ENCODE peak calls at places on chromosomes 7 and 10, in six cellular contexts. One of them, this sample, is unnamed.

GRCh38 chr10:15369642-15370211 is 1.4 kb downstream of the FAM171A1 start:
- DNase-seq in SJSA1: no peak
- DNase-seq in fibroblast of lung: no peak
- DNase-seq in naive thymus-derived CD4-positive, alpha-beta T cell: no peak
- DNase-seq in CD8-positive, alpha-beta memory T cell: no peak
- DNase-seq in MM.1S: no peak
- DNase-seq in this sample: no peak

GRCh38 chr10:905503-905902 is 26.0 kb downstream of the LARP4B start:
- DNase-seq in CD8-positive, alpha-beta memory T cell: no peak
- DNase-seq in naive thymus-derived CD4-positive, alpha-beta T cell: no peak
- DNase-seq in fibroblast of lung: peak; percentile 30
- DNase-seq in SJSA1: no peak
- DNase-seq in MM.1S: no peak
- DNase-seq in this sample: no peak

GRCh38 chr10:68506406-68506805 is 20.9 kb downstream of the SLC25A16 start:
- DNase-seq in naive thymus-derived CD4-positive, alpha-beta T cell: no peak
- DNase-seq in MM.1S: no peak
- DNase-seq in CD8-positive, alpha-beta memory T cell: no peak
- DNase-seq in fibroblast of lung: peak; percentile 8
- DNase-seq in SJSA1: no peak
- DNase-seq in this sample: no peak

GRCh38 chr10:131739201-131739600 is 161.6 kb upstream of the PPP2R2D start:
- DNase-seq in fibroblast of lung: no peak
- DNase-seq in SJSA1: no peak
- DNase-seq in MM.1S: no peak
- DNase-seq in naive thymus-derived CD4-positive, alpha-beta T cell: no peak
- DNase-seq in CD8-positive, alpha-beta memory T cell: no peak
- DNase-seq in this sample: no peak

GRCh38 chr10:47361293-47361692 is 13.1 kb downstream of the RBP3 start:
- DNase-seq in fibroblast of lung: peak; percentile 39
- DNase-seq in SJSA1: peak; percentile 64
- DNase-seq in naive thymus-derived CD4-positive, alpha-beta T cell: no peak
- DNase-seq in MM.1S: peak; percentile 18
- DNase-seq in CD8-positive, alpha-beta memory T cell: no peak
- DNase-seq in this sample: no peak

GRCh38 chr7:159063046-159063840 is 81.4 kb downstream of the VIPR2 start:
- DNase-seq in MM.1S: no peak
- DNase-seq in SJSA1: no peak
- DNase-seq in CD8-positive, alpha-beta memory T cell: no peak
- DNase-seq in fibroblast of lung: no peak
- DNase-seq in naive thymus-derived CD4-positive, alpha-beta T cell: no peak
- DNase-seq in this sample: no peak

GRCh38 chr7:151700621-151701185 is 176.2 kb downstream of the PRKAG2 start:
- DNase-seq in CD8-positive, alpha-beta memory T cell: no peak
- DNase-seq in naive thymus-derived CD4-positive, alpha-beta T cell: no peak
- DNase-seq in fibroblast of lung: peak; percentile 42
- DNase-seq in MM.1S: no peak
- DNase-seq in SJSA1: peak; percentile 64
- DNase-seq in this sample: no peak

GRCh38 chr10:104680467-104681401 is 39.6 kb downstream of the SORCS3 start:
- DNase-seq in SJSA1: no peak
- DNase-seq in fibroblast of lung: no peak
- DNase-seq in MM.1S: no peak
- DNase-seq in CD8-positive, alpha-beta memory T cell: no peak
- DNase-seq in naive thymus-derived CD4-positive, alpha-beta T cell: no peak
- DNase-seq in this sample: no peak

GRCh38 chr7:35004531-35005096 is 32.7 kb downstream of the DPY19L1 start:
- DNase-seq in MM.1S: no peak
- DNase-seq in SJSA1: peak; percentile 66
- DNase-seq in CD8-positive, alpha-beta memory T cell: no peak
- DNase-seq in fibroblast of lung: peak; percentile 7
- DNase-seq in naive thymus-derived CD4-positive, alpha-beta T cell: no peak
- DNase-seq in this sample: no peak

GRCh38 chr10:114749545-114749944 is 72.0 kb upstream of the FHIP2A start:
- DNase-seq in MM.1S: no peak
- DNase-seq in naive thymus-derived CD4-positive, alpha-beta T cell: no peak
- DNase-seq in fibroblast of lung: no peak
- DNase-seq in SJSA1: no peak
- DNase-seq in CD8-positive, alpha-beta memory T cell: no peak
- DNase-seq in this sample: no peak

GRCh38 chr10:11162828-11163599 is 145.3 kb downstream of the CELF2 start:
- DNase-seq in MM.1S: peak; percentile 95
- DNase-seq in SJSA1: no peak
- DNase-seq in fibroblast of lung: no peak
- DNase-seq in CD8-positive, alpha-beta memory T cell: peak; percentile 71
- DNase-seq in naive thymus-derived CD4-positive, alpha-beta T cell: peak; percentile 92
- DNase-seq in this sample: peak; percentile 92

GRCh38 chr7:93327006-93327633 is 95.0 kb downstream of the VPS50 start:
- DNase-seq in CD8-positive, alpha-beta memory T cell: no peak
- DNase-seq in naive thymus-derived CD4-positive, alpha-beta T cell: no peak
- DNase-seq in fibroblast of lung: peak; percentile 86
- DNase-seq in SJSA1: peak; percentile 45
- DNase-seq in MM.1S: no peak
- DNase-seq in this sample: no peak

GRCh38 chr7:80346704-80347103 is 165.2 kb downstream of the GNAT3 start:
- DNase-seq in fibroblast of lung: peak; percentile 28
- DNase-seq in SJSA1: no peak
- DNase-seq in naive thymus-derived CD4-positive, alpha-beta T cell: no peak
- DNase-seq in MM.1S: no peak
- DNase-seq in CD8-positive, alpha-beta memory T cell: no peak
- DNase-seq in this sample: no peak

GRCh38 chr10:132774179-132774904 is 11.6 kb downstream of the NKX6-2 start:
- DNase-seq in SJSA1: no peak
- DNase-seq in MM.1S: no peak
- DNase-seq in CD8-positive, alpha-beta memory T cell: no peak
- DNase-seq in naive thymus-derived CD4-positive, alpha-beta T cell: no peak
- DNase-seq in fibroblast of lung: no peak
- DNase-seq in this sample: no peak

GRCh38 chr7:129401228-129401967 is 32.8 kb upstream of the STRIP2 start:
- DNase-seq in MM.1S: peak; percentile 14
- DNase-seq in SJSA1: no peak
- DNase-seq in fibroblast of lung: peak; percentile 3
- DNase-seq in naive thymus-derived CD4-positive, alpha-beta T cell: no peak
- DNase-seq in CD8-positive, alpha-beta memory T cell: no peak
- DNase-seq in this sample: no peak

GRCh38 chr7:65251851-65252620 is 121.6 kb upstream of the ZNF92 start:
- DNase-seq in fibroblast of lung: peak; percentile 22
- DNase-seq in CD8-positive, alpha-beta memory T cell: no peak
- DNase-seq in naive thymus-derived CD4-positive, alpha-beta T cell: no peak
- DNase-seq in MM.1S: no peak
- DNase-seq in SJSA1: peak; percentile 39
- DNase-seq in this sample: peak; percentile 64

GRCh38 chr7:15007507-15007906 is 105.0 kb upstream of the DGKB start:
- DNase-seq in MM.1S: no peak
- DNase-seq in CD8-positive, alpha-beta memory T cell: no peak
- DNase-seq in fibroblast of lung: peak; percentile 11
- DNase-seq in naive thymus-derived CD4-positive, alpha-beta T cell: no peak
- DNase-seq in SJSA1: no peak
- DNase-seq in this sample: no peak

GRCh38 chr10:33126118-33126517 is 168.1 kb upstream of the ITGB1 start:
- DNase-seq in naive thymus-derived CD4-positive, alpha-beta T cell: peak; percentile 25
- DNase-seq in fibroblast of lung: no peak
- DNase-seq in CD8-positive, alpha-beta memory T cell: peak; percentile 27
- DNase-seq in MM.1S: no peak
- DNase-seq in SJSA1: no peak
- DNase-seq in this sample: peak; percentile 72

GRCh38 chr10:86506062-86506461 is 15.5 kb downstream of the WAPL start:
- DNase-seq in CD8-positive, alpha-beta memory T cell: no peak
- DNase-seq in naive thymus-derived CD4-positive, alpha-beta T cell: no peak
- DNase-seq in SJSA1: no peak
- DNase-seq in MM.1S: no peak
- DNase-seq in fibroblast of lung: no peak
- DNase-seq in this sample: no peak

GRCh38 chr10:75663947-75664664 is 232.7 kb downstream of the LRMDA start:
- DNase-seq in fibroblast of lung: peak; percentile 43
- DNase-seq in MM.1S: no peak
- DNase-seq in CD8-positive, alpha-beta memory T cell: no peak
- DNase-seq in naive thymus-derived CD4-positive, alpha-beta T cell: no peak
- DNase-seq in SJSA1: no peak
- DNase-seq in this sample: no peak

GRCh38 chr10:78960316-78960800 is 108.4 kb upstream of the ZMIZ1 start:
- DNase-seq in SJSA1: peak; percentile 92
- DNase-seq in fibroblast of lung: peak; percentile 86
- DNase-seq in naive thymus-derived CD4-positive, alpha-beta T cell: no peak
- DNase-seq in CD8-positive, alpha-beta memory T cell: no peak
- DNase-seq in MM.1S: no peak
- DNase-seq in this sample: no peak

GRCh38 chr7:101922631-101923275 is 105.3 kb downstream of the CUX1 start:
- DNase-seq in fibroblast of lung: no peak
- DNase-seq in SJSA1: no peak
- DNase-seq in MM.1S: no peak
- DNase-seq in CD8-positive, alpha-beta memory T cell: no peak
- DNase-seq in naive thymus-derived CD4-positive, alpha-beta T cell: no peak
- DNase-seq in this sample: no peak

GRCh38 chr7:155357573-155358041 is 59.9 kb downstream of the INSIG1 start:
- DNase-seq in fibroblast of lung: peak; percentile 53
- DNase-seq in MM.1S: no peak
- DNase-seq in CD8-positive, alpha-beta memory T cell: no peak
- DNase-seq in naive thymus-derived CD4-positive, alpha-beta T cell: no peak
- DNase-seq in SJSA1: no peak
- DNase-seq in this sample: no peak

GRCh38 chr7:76296743-76297740 is 5.4 kb upstream of the HSPB1 start:
- DNase-seq in CD8-positive, alpha-beta memory T cell: no peak
- DNase-seq in MM.1S: no peak
- DNase-seq in fibroblast of lung: peak; percentile 91
- DNase-seq in SJSA1: no peak
- DNase-seq in naive thymus-derived CD4-positive, alpha-beta T cell: no peak
- DNase-seq in this sample: no peak

GRCh38 chr10:79387466-79387973 is 40.3 kb downstream of the PPIF start:
- DNase-seq in naive thymus-derived CD4-positive, alpha-beta T cell: no peak
- DNase-seq in SJSA1: no peak
- DNase-seq in CD8-positive, alpha-beta memory T cell: no peak
- DNase-seq in MM.1S: no peak
- DNase-seq in fibroblast of lung: no peak
- DNase-seq in this sample: no peak

DNA sequence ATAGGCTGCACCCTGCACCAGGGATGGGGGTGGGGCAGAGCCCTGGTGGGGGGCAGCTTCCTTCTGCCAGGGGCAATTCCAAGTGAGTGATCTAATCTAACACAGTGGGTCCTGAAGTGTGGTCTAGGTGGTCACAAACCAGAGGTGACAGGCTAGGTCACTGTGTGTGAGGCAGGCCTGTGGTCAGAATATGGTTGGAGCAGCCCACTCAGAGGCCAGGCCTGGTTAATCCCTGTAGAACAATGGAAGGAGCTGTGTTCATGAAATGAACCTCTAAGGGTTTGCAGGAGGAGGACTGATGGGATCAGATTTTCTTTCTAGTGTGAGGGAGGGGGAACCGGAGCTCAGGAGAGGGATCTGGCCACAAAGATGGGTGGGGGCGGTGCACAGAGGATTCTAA is 10.0 kb upstream of the TSPAN14 start:
- DNase-seq in SJSA1: peak; percentile 67
- DNase-seq in fibroblast of lung: no peak
- DNase-seq in naive thymus-derived CD4-positive, alpha-beta T cell: no peak
- DNase-seq in MM.1S: no peak
- DNase-seq in CD8-positive, alpha-beta memory T cell: no peak
- DNase-seq in this sample: no peak
- H3K4me1 ChIP-seq in SJSA1: peaks cover 36% of the 10 kb centered on the region
- H3K4me1 ChIP-seq in fibroblast of lung: peaks cover 2% of the 10 kb centered on the region
- H3K4me1 ChIP-seq in naive thymus-derived CD4-positive, alpha-beta T cell: no peaks in the 10 kb centered on the region
- H3K4me1 ChIP-seq in MM.1S: no peaks in the 10 kb centered on the region
- H3K4me1 ChIP-seq in CD8-positive, alpha-beta memory T cell: peaks cover 30% of the 10 kb centered on the region
- H3K4me1 ChIP-seq in this sample: peaks cover 32% of the 10 kb centered on the region

GRCh38 chr10:102615361-102615760 is 28.9 kb upstream of the TRIM8 start:
- DNase-seq in SJSA1: peak; percentile 68
- DNase-seq in MM.1S: no peak
- DNase-seq in naive thymus-derived CD4-positive, alpha-beta T cell: no peak
- DNase-seq in CD8-positive, alpha-beta memory T cell: no peak
- DNase-seq in fibroblast of lung: no peak
- DNase-seq in this sample: no peak
- H3K4me1 ChIP-seq in SJSA1: peaks cover 19% of the 10 kb centered on the region
- H3K4me1 ChIP-seq in MM.1S: no peaks in the 10 kb centered on the region
- H3K4me1 ChIP-seq in naive thymus-derived CD4-positive, alpha-beta T cell: no peaks in the 10 kb centered on the region
- H3K4me1 ChIP-seq in CD8-positive, alpha-beta memory T cell: peaks cover 30% of the 10 kb centered on the region
- H3K4me1 ChIP-seq in fibroblast of lung: peaks cover 21% of the 10 kb centered on the region
- H3K4me1 ChIP-seq in this sample: peaks cover 38% of the 10 kb centered on the region

GRCh38 chr7:105807363-105807762 is 69.0 kb downstream of the ATXN7L1 start:
- DNase-seq in fibroblast of lung: no peak
- DNase-seq in CD8-positive, alpha-beta memory T cell: no peak
- DNase-seq in naive thymus-derived CD4-positive, alpha-beta T cell: no peak
- DNase-seq in SJSA1: no peak
- DNase-seq in MM.1S: no peak
- DNase-seq in this sample: no peak

GRCh38 chr7:105808209-105808608 is 68.2 kb downstream of the ATXN7L1 start:
- DNase-seq in CD8-positive, alpha-beta memory T cell: no peak
- DNase-seq in naive thymus-derived CD4-positive, alpha-beta T cell: no peak
- DNase-seq in fibroblast of lung: no peak
- DNase-seq in SJSA1: no peak
- DNase-seq in MM.1S: no peak
- DNase-seq in this sample: no peak

GRCh38 chr7:105805619-105806018 is 70.8 kb downstream of the ATXN7L1 start:
- DNase-seq in MM.1S: no peak
- DNase-seq in CD8-positive, alpha-beta memory T cell: no peak
- DNase-seq in fibroblast of lung: no peak
- DNase-seq in naive thymus-derived CD4-positive, alpha-beta T cell: no peak
- DNase-seq in SJSA1: no peak
- DNase-seq in this sample: no peak

GRCh38 chr7:105808703-105809590 is 67.5 kb downstream of the ATXN7L1 start:
- DNase-seq in fibroblast of lung: peak; percentile 44
- DNase-seq in CD8-positive, alpha-beta memory T cell: peak; percentile 54
- DNase-seq in MM.1S: peak; percentile 89
- DNase-seq in naive thymus-derived CD4-positive, alpha-beta T cell: peak; percentile 11
- DNase-seq in SJSA1: peak; percentile 60
- DNase-seq in this sample: peak; percentile 70

GRCh38 chr7:105806592-105807266 is 69.7 kb downstream of the ATXN7L1 start:
- DNase-seq in CD8-positive, alpha-beta memory T cell: peak; percentile 47
- DNase-seq in SJSA1: peak; percentile 58
- DNase-seq in fibroblast of lung: peak; percentile 58
- DNase-seq in naive thymus-derived CD4-positive, alpha-beta T cell: no peak
- DNase-seq in MM.1S: no peak
- DNase-seq in this sample: peak; percentile 32
- H3K4me1 ChIP-seq in CD8-positive, alpha-beta memory T cell: peaks cover 46% of the 10 kb centered on the region
- H3K4me1 ChIP-seq in SJSA1: peaks cover 22% of the 10 kb centered on the region
- H3K4me1 ChIP-seq in fibroblast of lung: peaks cover 28% of the 10 kb centered on the region
- H3K4me1 ChIP-seq in naive thymus-derived CD4-positive, alpha-beta T cell: peaks cover 50% of the 10 kb centered on the region
- H3K4me1 ChIP-seq in MM.1S: peaks cover 27% of the 10 kb centered on the region
- H3K4me1 ChIP-seq in this sample: peaks cover 56% of the 10 kb centered on the region

GRCh38 chr7:27946351-27946750 is 206.4 kb downstream of the TAX1BP1 start:
- DNase-seq in CD8-positive, alpha-beta memory T cell: no peak
- DNase-seq in fibroblast of lung: no peak
- DNase-seq in MM.1S: no peak
- DNase-seq in naive thymus-derived CD4-positive, alpha-beta T cell: no peak
- DNase-seq in SJSA1: no peak
- DNase-seq in this sample: no peak

GRCh38 chr7:27945356-27945755 is 205.4 kb downstream of the TAX1BP1 start:
- DNase-seq in naive thymus-derived CD4-positive, alpha-beta T cell: no peak
- DNase-seq in MM.1S: no peak
- DNase-seq in CD8-positive, alpha-beta memory T cell: no peak
- DNase-seq in SJSA1: no peak
- DNase-seq in fibroblast of lung: no peak
- DNase-seq in this sample: no peak

GRCh38 chr7:27948856-27949255 is 208.9 kb downstream of the TAX1BP1 start:
- DNase-seq in MM.1S: no peak
- DNase-seq in naive thymus-derived CD4-positive, alpha-beta T cell: no peak
- DNase-seq in SJSA1: no peak
- DNase-seq in CD8-positive, alpha-beta memory T cell: no peak
- DNase-seq in fibroblast of lung: no peak
- DNase-seq in this sample: no peak

GRCh38 chr7:27950123-27950522 is 210.2 kb downstream of the TAX1BP1 start:
- DNase-seq in fibroblast of lung: no peak
- DNase-seq in CD8-positive, alpha-beta memory T cell: no peak
- DNase-seq in MM.1S: no peak
- DNase-seq in SJSA1: no peak
- DNase-seq in naive thymus-derived CD4-positive, alpha-beta T cell: no peak
- DNase-seq in this sample: no peak

GRCh38 chr7:27947581-27948278 is 207.8 kb downstream of the TAX1BP1 start:
- DNase-seq in SJSA1: no peak
- DNase-seq in CD8-positive, alpha-beta memory T cell: no peak
- DNase-seq in MM.1S: no peak
- DNase-seq in fibroblast of lung: peak; percentile 10
- DNase-seq in naive thymus-derived CD4-positive, alpha-beta T cell: no peak
- DNase-seq in this sample: no peak
- H3K4me1 ChIP-seq in SJSA1: no peaks in the 10 kb centered on the region
- H3K4me1 ChIP-seq in CD8-positive, alpha-beta memory T cell: peaks cover 13% of the 10 kb centered on the region
- H3K4me1 ChIP-seq in MM.1S: no peaks in the 10 kb centered on the region
- H3K4me1 ChIP-seq in fibroblast of lung: no peaks in the 10 kb centered on the region
- H3K4me1 ChIP-seq in naive thymus-derived CD4-positive, alpha-beta T cell: no peaks in the 10 kb centered on the region
- H3K4me1 ChIP-seq in this sample: peaks cover 18% of the 10 kb centered on the region

This sample was measured in CD4-positive, alpha-beta memory T cell.